ENCODE peak calls at places on chromosomes 2 and 18, in eight cellular contexts. E, V, G, R, S, Q, D and Z are unnamed samples.

GRCh38 chr2:138486347-138487198 is 15.0 kb upstream of the SPOPL start:
- DNase-seq in S (no peak), Q (no peak), V (no peak), R (no peak), E (no peak), D (no peak), G (no peak), Z (no peak)

GRCh38 chr2:163779970-163780597 is 44.3 kb upstream of the FIGN start:
- DNase-seq in V (no peak), Q (no peak), R (no peak), S (no peak), D (no peak), G (no peak), E (no peak), Z (no peak)

GRCh38 chr2:60657673-60658072 is 98.4 kb upstream of the PAPOLG start:
- DNase-seq in G (no peak), Q (no peak), V (no peak), E (no peak), S (no peak), D (no peak), R (no peak), Z (no peak)

GRCh38 chr2:217976301-217976700 is 26.5 kb downstream of the TNS1 start:
- DNase-seq in E (no peak), D (no peak), S (no peak), Q (no peak), V (no peak), G (no peak), R (no peak), Z (no peak)

GRCh38 chr2:74768401-74768914 is 65.5 kb upstream of the HK2 start:
- DNase-seq in G (no peak), S (no peak), V (no peak), R (no peak), D (no peak), E (no peak), Q (no peak), Z (no peak)

GRCh38 chr2:106919012-106919411 is 33.0 kb upstream of the ST6GAL2 start:
- DNase-seq in R (no peak), Q (no peak), E (no peak), S (no peak), G (no peak), V (no peak), D (no peak), Z (no peak)

GRCh38 chr18:37334494-37335125 is 231.0 kb downstream of the CELF4 start:
- DNase-seq in R (no peak), E (no peak), G (no peak), S (no peak), D (no peak), V (no peak), Q (peak), Z (no peak)

GRCh38 chr2:203759692-203760365 is 53.4 kb downstream of the CD28 start:
- DNase-seq in E (peak), S (no peak), G (peak), V (peak), D (no peak), Q (no peak), R (no peak), Z (no peak)

GRCh38 chr2:224222320-224222719 is 179.6 kb downstream of the FAM124B start:
- DNase-seq in V (no peak), G (no peak), E (no peak), D (no peak), S (no peak), Q (no peak), R (no peak), Z (no peak)

GRCh38 chr2:113164234-113164929 is 9.4 kb upstream of the PSD4 start:
- DNase-seq in V (no peak), G (no peak), S (no peak), D (no peak), E (no peak), Q (no peak), R (peak), Z (no peak)

GRCh38 chr2:239393941-239394340 is 6.9 kb downstream of the HDAC4 start:
- DNase-seq in R (no peak), V (peak), G (no peak), D (no peak), Q (no peak), S (no peak), E (no peak), Z (no peak)

GRCh38 chr18:22865354-22866116 is 67.6 kb upstream of the RBBP8 start:
- DNase-seq in R (no peak), E (no peak), V (no peak), G (no peak), Q (no peak), D (no peak), S (no peak), Z (no peak)

GRCh38 chr2:205954707-205955106 is 131.3 kb downstream of the INO80D start:
- DNase-seq in G (no peak), S (no peak), D (no peak), R (no peak), Q (no peak), E (no peak), V (no peak), Z (no peak)

GRCh38 chr2:47037678-47038077 is 117.4 kb downstream of the STPG4 start:
- DNase-seq in V (no peak), R (no peak), G (no peak), D (no peak), Q (no peak), S (no peak), E (no peak), Z (no peak)

GRCh38 chr2:47039913-47040562 is 115.1 kb downstream of the STPG4 start:
- DNase-seq in R (no peak), Q (no peak), V (no peak), G (no peak), S (no peak), E (no peak), D (no peak), Z (no peak)

GRCh38 chr2:47039502-47039870 is 115.6 kb downstream of the STPG4 start:
- DNase-seq in V (no peak), E (no peak), G (no peak), Q (no peak), S (no peak), D (no peak), R (no peak), Z (no peak)

GRCh38 chr2:47040662-47041061 is 114.4 kb downstream of the STPG4 start:
- DNase-seq in Q (no peak), R (no peak), V (no peak), D (no peak), E (no peak), G (no peak), S (no peak), Z (no peak)

GRCh38 chr2:47038656-47039501 is 116.2 kb downstream of the STPG4 start:
- DNase-seq in D (no peak), Q (no peak), E (no peak), V (no peak), S (no peak), R (no peak), G (no peak), Z (no peak)
- H3K27ac ChIP-seq in D (peak), Q (no peak), E (peak), V (no peak), S (peak), R (no peak), G (no peak), Z (peak)

GRCh38 chr2:16224298-16225045 is 284.1 kb downstream of the MYCN start:
- DNase-seq in S (no peak), R (no peak), G (no peak), E (no peak), Q (peak), V (no peak), D (no peak), Z (no peak)
- H3K27ac ChIP-seq in S (no peak), R (no peak), G (no peak), E (no peak), Q (no peak), V (no peak), D (no peak), Z (no peak)

GRCh38 chr2:55163258-55163657 is 68.8 kb downstream of the CLHC1 start:
- DNase-seq in V (no peak), E (no peak), R (no peak), G (no peak), D (no peak), Q (no peak), S (no peak), Z (no peak)
- H3K27ac ChIP-seq in V (no peak), E (no peak), R (no peak), G (no peak), D (peak), Q (no peak), S (no peak), Z (peak)

DNA sequence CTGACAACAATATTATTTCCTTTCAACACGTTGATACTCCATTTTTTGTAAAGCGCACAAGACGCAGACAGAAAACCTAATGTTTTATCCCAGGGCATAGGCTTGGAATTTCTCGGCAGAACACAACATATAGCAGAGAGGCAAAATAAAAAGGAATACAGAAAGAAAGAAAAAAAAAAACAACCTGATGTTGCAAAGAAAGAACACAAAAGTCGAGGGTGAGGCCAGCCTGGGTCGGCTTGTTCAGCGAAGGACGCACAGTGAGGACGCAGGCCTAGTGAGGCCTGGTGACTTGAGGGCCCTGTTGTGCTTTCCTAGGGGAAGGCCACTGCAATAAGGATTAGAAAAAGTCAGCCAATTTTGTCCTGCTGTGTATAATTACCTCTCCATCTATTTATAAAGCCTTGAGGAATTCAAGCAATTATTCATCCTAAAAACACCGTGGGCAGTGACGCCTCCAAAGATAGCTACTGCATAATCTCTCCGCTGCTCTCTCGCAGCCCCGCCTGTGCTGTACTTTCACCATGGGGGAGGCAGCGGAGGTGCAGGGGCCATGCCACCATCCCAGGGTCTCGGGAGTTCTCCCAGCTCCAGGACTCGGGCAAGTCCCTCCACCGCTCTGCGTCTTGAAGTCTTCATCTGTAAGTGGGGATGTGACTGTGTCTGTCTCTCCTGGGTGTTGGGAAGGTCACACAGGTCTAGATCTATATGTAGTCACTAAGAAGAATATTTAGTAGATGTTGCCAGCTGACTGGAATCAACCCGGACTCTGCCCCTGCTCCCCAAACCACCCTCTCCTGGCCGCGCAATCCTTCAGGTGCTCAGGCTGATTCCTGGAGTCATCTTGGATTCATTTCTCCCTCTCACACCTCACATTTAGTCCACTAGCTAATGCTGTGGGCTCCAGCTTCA is 61.8 kb upstream of the SH3RF3 start:
- DNase-seq in V (no peak), Q (peak), G (no peak), D (no peak), E (no peak), S (no peak), R (no peak), Z (peak)
- H3K27ac ChIP-seq in V (no peak), Q (peak), G (no peak), D (no peak), E (no peak), S (no peak), R (no peak), Z (no peak)

GRCh38 chr2:197239434-197239833 is 71.1 kb downstream of the ANKRD44 start:
- DNase-seq in D (no peak), G (no peak), R (no peak), V (no peak), S (no peak), E (no peak), Q (no peak), Z (no peak)

GRCh38 chr2:197237720-197238370 is 72.7 kb downstream of the ANKRD44 start:
- DNase-seq in G (no peak), S (no peak), D (no peak), E (no peak), V (no peak), Q (no peak), R (no peak), Z (no peak)

GRCh38 chr2:197236159-197236558 is 74.4 kb downstream of the ANKRD44 start:
- DNase-seq in R (no peak), Q (no peak), S (no peak), V (no peak), E (no peak), D (no peak), G (no peak), Z (no peak)

GRCh38 chr2:197234792-197235191 is 75.8 kb downstream of the ANKRD44 start:
- DNase-seq in G (no peak), Q (peak), D (no peak), E (no peak), R (no peak), V (no peak), S (no peak), Z (no peak)

GRCh38 chr2:197236816-197237215 is 73.8 kb downstream of the ANKRD44 start:
- DNase-seq in S (no peak), V (no peak), E (no peak), R (no peak), G (no peak), D (no peak), Q (no peak), Z (no peak)
- H3K27ac ChIP-seq in S (no peak), V (no peak), E (no peak), R (no peak), G (no peak), D (no peak), Q (no peak), Z (no peak)